ENCODE peak calls at places on chromosome 22, in four cellular contexts. A is K562, X is GM12878, T is HEK293T. N is an unnamed sample.

GRCh38 chr22:49228431-49229037 is 599.1 kb downstream of the BRD1 start:
- DNase-seq in A (no peak), X (no peak), T (no peak), N (no peak)

GRCh38 chr22:29632672-29633071 is 29.2 kb downstream of the NF2 start:
- DNase-seq in A (no peak), X (no peak), T (no peak), N (no peak)

GRCh38 chr22:42461511-42461910 is 29.3 kb upstream of the NFAM1 start:
- DNase-seq in A (no peak), X (no peak), T (no peak), N (no peak)

GRCh38 chr22:49724893-49725489 is 102.7 kb downstream of the BRD1 start:
- DNase-seq in A (peak; percentile 75), X (no peak), T (peak; percentile 86), N (peak; percentile 15)

GRCh38 chr22:44330727-44331660 is 18.2 kb upstream of the SHISAL1 start:
- DNase-seq in A (no peak), X (no peak), T (peak; percentile 26), N (no peak)

GRCh38 chr22:49942565-49943404 is 17.8 kb upstream of the PIM3 start:
- DNase-seq in A (no peak), X (no peak), T (no peak), N (peak; percentile 92)

GRCh38 chr22:37202706-37203105 is 9.6 kb downstream of the SSTR3 start:
- DNase-seq in A (no peak), X (no peak), T (no peak), N (no peak)

GRCh38 chr22:30922151-30922611 is 46.4 kb downstream of the MORC2 start:
- DNase-seq in A (no peak), X (peak; percentile 60), T (no peak), N (no peak)

GRCh38 chr22:21450320-21450831 is 16.8 kb upstream of the TMEM191C start:
- DNase-seq in A (no peak), X (no peak), T (no peak), N (no peak)

GRCh38 chr22:30865656-30866055 is 102.9 kb downstream of the MORC2 start:
- DNase-seq in A (no peak), X (no peak), T (no peak), N (no peak)

GRCh38 chr22:37619991-37620390 is 11.4 kb downstream of the GGA1 start:
- DNase-seq in A (no peak), X (no peak), T (no peak), N (no peak)

GRCh38 chr22:50527921-50528681 is 1.7 kb downstream of the TYMP start:
- DNase-seq in A (no peak), X (no peak), T (no peak), N (no peak)

DNA sequence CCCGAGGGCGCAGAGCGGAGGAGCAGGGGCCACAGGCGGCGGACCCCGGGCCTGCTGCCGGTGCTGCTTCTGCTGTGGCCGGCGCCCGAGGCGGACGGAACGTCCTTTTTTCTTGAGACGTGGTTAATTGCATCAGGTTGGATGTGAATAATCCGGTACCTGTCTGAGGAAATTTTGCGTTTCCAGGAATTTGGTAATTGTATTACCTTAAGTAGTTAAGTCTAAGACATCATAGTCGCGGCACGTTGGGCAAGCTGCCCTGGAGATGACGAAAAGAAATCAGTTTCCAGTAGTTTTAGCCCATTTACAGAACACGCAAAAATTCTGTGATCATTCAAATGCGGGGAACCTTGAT is 752 bp downstream of the SPECC1L start:
- DNase-seq in A (peak; percentile 11), X (no peak), T (no peak), N (no peak)
- TF ChIP-seq TARDBP in A (no peak), X (no peak), T (no peak), N (no peak)

GRCh38 chr22:26563022-26563421 is 26.9 kb downstream of the TPST2 start:
- DNase-seq in A (no peak), X (no peak), T (no peak), N (no peak)

GRCh38 chr22:26564181-26564580 is 25.8 kb downstream of the TPST2 start:
- DNase-seq in A (no peak), X (no peak), T (no peak), N (no peak)

GRCh38 chr22:26564672-26565071 is 25.3 kb downstream of the TPST2 start:
- DNase-seq in A (no peak), X (no peak), T (no peak), N (no peak)

GRCh38 chr22:26559961-26560575 is 29.9 kb downstream of the TPST2 start:
- DNase-seq in A (no peak), X (no peak), T (no peak), N (no peak)

GRCh38 chr22:26561756-26562417 is 28.0 kb downstream of the TPST2 start:
- DNase-seq in A (no peak), X (no peak), T (no peak), N (no peak)
- TF ChIP-seq TARDBP in A (no peak), X (no peak), T (no peak), N (no peak)

DNA sequence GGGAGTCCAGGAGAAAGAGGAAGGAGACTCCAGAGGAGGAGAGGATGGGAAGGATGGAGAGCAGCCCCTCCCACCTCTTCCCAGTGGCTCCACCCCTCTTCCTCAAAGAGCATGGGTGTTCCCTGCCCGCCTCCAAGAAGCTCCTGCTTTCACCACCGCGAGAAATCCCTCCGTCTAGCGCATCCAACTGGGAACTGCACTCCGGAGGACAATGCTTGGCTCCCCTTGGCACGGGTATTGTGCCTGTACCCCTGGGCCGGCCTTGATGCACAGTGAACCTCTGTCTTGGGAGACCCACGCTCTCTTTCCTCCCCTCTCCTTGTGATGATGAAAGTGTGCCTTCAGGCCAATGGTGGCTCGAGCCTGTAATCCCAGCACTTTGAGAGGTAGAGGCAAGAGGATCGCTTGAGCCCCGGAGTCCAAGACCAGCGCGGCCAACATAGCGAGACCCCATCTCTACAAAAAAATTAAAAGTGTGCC is 14.9 kb upstream of the ADA2 start:
- DNase-seq in A (no peak), X (no peak), T (no peak), N (no peak)
- TF ChIP-seq TARDBP in A (no peak), X (no peak), T (no peak), N (no peak)

GRCh38 chr22:36069368-36069767 is 40.7 kb upstream of the RBFOX2 start:
- DNase-seq in A (no peak), X (no peak), T (no peak), N (no peak)
- TF ChIP-seq TARDBP in A (no peak), X (no peak), T (no peak), N (no peak)

GRCh38 chr22:17972385-17973181 is 51.8 kb downstream of the MICAL3 start:
- DNase-seq in A (no peak), X (no peak), T (no peak), N (peak; percentile 84)

GRCh38 chr22:17973217-17973616 is 51.1 kb downstream of the MICAL3 start:
- DNase-seq in A (no peak), X (no peak), T (no peak), N (no peak)

GRCh38 chr22:17971711-17972110 is 52.6 kb downstream of the MICAL3 start:
- DNase-seq in A (no peak), X (no peak), T (no peak), N (no peak)

GRCh38 chr22:17974703-17975372 is 49.5 kb downstream of the MICAL3 start:
- DNase-seq in A (no peak), X (peak; percentile 62), T (no peak), N (no peak)

DNA sequence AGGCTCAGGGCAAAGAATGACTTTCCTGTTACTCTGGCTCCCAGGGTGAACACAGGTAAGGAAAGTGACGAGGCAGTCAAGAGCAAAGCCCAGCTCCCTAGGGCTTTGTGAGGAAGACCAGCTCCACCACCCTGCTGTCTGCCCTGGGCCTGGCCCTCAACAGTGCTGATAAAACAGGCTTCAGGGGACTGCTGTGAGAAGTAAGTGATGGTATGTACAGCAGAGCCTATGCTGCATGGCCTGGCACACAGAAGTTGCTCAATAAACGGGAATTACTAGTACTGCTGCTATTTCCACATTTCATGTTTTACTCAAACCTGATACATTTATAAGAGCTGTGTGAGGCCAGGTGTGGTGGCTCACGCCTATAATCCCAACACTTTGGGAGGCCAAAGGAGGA is 50.3 kb downstream of the MICAL3 start:
- DNase-seq in A (no peak), X (no peak), T (no peak), N (no peak)
- TF ChIP-seq TARDBP in A (no peak), X (no peak), T (no peak), N (no peak)

GRCh38 chr22:19745155-19746133 is 15.1 kb upstream of the TBX1 start:
- DNase-seq in A (no peak), X (no peak), T (no peak), N (no peak)
- TF ChIP-seq TARDBP in A (no peak), X (no peak), T (no peak), N (no peak)

N was measured in HepG2.